ENCODE peak calls at places on chromosome 21, in five cellular contexts. L, R, J, H and S are unnamed samples. For H3K9me2, the result is how much of the 10 kb centered on the place peaks cover.

GRCh38 chr21:45542667-45543370 is 579 bp upstream of the SLC19A1 start:
- DNase-seq in L (no peak), R (no peak), J (peak), H (peak), S (no peak)

GRCh38 chr21:24693779-24694178 is 913.5 kb downstream of the MRPL39 start:
- DNase-seq in L (no peak), R (no peak), J (no peak), H (no peak), S (peak)

GRCh38 chr21:26840912-26841311 is 4.3 kb downstream of the ADAMTS1 start:
- DNase-seq in L (no peak), R (peak), J (peak), H (peak), S (peak)

GRCh38 chr21:17467392-17467791 is 45.5 kb upstream of the CXADR start:
- DNase-seq in L (no peak), R (peak), J (no peak), H (no peak), S (no peak)

GRCh38 chr21:44301961-44302406 is 2.1 kb downstream of the PFKL start:
- DNase-seq in L (peak), R (no peak), J (no peak), H (no peak), S (peak)

GRCh38 chr21:44494418-44494817 is 39.1 kb downstream of the LRRC3 start:
- DNase-seq in L (no peak), R (no peak), J (no peak), H (no peak), S (no peak)

GRCh38 chr21:46366966-46367365 is 43.0 kb downstream of the PCNT start:
- DNase-seq in L (no peak), R (no peak), J (no peak), H (no peak), S (no peak)

GRCh38 chr21:44613386-44614155 is 1.7 kb downstream of the KRTAP10-8 start:
- DNase-seq in L (no peak), R (no peak), J (no peak), H (no peak), S (no peak)

GRCh38 chr21:27776925-27777553 is 810.2 kb upstream of the ADAMTS5 start:
- DNase-seq in L (no peak), R (no peak), J (no peak), H (no peak), S (no peak)

DNA sequence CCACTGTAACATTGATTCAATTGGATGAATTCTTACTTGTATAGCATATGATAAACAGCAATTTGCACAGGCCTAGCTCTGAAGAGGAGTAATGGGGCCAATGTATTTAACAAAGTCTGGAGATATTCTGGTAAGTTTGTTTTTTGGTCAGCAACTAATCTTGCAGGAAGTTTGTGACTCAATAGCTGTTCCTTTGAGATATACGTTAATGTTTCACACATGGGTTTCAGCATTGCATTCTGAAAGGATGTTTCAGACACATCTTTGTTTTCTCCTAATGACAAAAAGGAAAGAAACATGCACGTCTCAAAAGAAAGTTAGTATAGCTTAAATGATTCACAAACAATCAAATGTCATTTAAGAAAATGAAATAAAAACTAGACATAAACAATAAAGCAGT is 49.0 kb downstream of the LTN1 start:
- DNase-seq in L (no peak), R (no peak), J (peak), H (no peak), S (no peak)
- H3K9me2 ChIP-seq in L (under half), R (under half), J (under half), H (under half), S (under half)

DNA sequence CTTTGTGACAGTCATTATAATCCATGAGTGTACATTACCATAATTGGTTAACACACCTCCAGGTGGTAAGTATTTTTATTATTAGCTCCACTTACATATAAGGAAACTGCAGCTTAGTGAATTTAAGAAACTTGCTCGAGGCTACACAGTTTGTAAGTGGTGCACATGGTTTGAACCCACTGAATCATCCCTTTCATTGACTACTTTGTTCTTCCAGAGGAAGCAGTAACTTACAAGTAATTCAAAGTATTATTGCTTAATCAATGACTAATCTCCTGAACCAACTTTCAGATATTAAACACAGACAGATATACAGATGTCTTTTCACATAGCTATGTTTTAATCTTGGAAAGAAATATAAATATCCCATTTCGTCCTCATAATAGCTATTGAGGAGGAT is 18.7 kb upstream of the CLDN8 start:
- DNase-seq in L (no peak), R (no peak), J (peak), H (no peak), S (peak)
- H3K9me2 ChIP-seq in L (under half), R (under half), J (under half), H (under half), S (under half)

GRCh38 chr21:15624646-15625045 is 105.1 kb upstream of the USP25 start:
- DNase-seq in L (no peak), R (no peak), J (no peak), H (no peak), S (no peak)

GRCh38 chr21:15617968-15618367 is 111.8 kb upstream of the USP25 start:
- DNase-seq in L (no peak), R (no peak), J (peak), H (peak), S (peak)

GRCh38 chr21:15616864-15617574 is 112.8 kb upstream of the USP25 start:
- DNase-seq in L (no peak), R (no peak), J (peak), H (no peak), S (no peak)

GRCh38 chr21:15625363-15625762 is 104.4 kb upstream of the USP25 start:
- DNase-seq in L (no peak), R (no peak), J (no peak), H (no peak), S (no peak)

GRCh38 chr21:15620892-15621291 is 108.9 kb upstream of the USP25 start:
- DNase-seq in L (no peak), R (no peak), J (no peak), H (no peak), S (no peak)
- H3K9me2 ChIP-seq in L (under half), R (under half), J (under half), H (under half), S (under half)

DNA sequence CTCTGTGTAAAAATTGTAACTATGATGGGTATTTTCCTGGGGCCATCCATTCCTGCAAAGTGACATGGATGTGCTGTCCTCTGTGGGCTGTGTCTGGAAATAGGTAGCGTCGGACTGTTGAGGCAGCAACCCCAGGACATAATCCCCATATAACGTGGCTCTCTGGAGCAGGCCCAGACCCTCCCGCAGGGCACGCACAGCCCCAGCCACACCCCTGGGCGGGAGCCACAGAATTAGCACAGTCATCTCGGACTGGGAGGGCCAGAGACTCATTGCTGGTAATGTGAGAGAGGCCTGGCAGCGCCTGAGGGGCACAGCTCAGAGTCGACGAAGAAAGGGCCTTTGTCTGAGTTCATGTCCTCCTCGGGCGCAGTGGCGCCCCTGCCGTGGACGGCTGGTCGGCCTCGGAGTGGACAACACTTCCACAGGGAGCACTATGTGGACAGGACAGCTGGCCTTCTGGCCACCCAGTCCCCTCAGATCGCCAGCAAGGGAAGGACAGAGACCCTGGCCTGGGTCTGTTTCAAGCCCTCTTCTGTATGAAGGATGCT is 20.1 kb downstream of the SIM2 start:
- DNase-seq in L (no peak), R (no peak), J (peak), H (no peak), S (peak)
- H3K9me2 ChIP-seq in L (under half), R (under half), J (under half), H (under half), S (under half)

DNA sequence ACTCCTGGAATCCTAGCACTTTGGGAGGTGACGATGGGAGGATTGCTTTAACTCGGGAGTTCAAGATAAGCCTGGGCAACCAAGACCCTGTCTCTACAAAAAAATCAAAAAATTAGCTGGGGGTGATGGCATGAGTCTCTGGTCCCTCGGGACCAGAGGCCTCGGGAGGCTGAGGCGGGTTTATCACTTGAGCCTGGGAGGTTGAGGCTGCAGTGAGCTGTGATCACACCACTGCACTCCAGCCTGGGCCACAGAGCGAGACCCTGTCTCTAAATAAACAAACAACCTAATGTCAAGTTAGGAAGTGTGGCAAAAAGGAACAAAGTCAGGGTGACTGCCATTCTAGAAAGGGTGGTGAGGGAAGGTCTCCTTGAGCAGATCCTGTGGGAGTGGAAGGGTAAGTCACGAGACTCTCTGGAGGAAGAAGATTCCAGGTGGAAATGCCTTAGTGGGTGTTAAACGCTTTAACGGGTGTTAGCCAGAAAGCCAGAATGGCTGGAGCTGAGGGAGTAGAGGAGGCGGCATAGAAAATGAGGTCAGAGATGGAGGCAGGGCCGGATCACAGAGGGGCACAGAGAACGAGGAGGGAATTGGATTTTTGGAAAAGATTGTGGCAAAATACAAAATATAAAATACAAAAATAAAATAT is 62.2 kb upstream of the ATP5PO start:
- DNase-seq in L (no peak), R (no peak), J (no peak), H (no peak), S (no peak)
- H3K9me2 ChIP-seq in L (under half), R (under half), J (under half), H (under half), S (under half)

GRCh38 chr21:33124879-33125278 is 54.9 kb downstream of the OLIG1 start:
- DNase-seq in L (no peak), R (no peak), J (no peak), H (no peak), S (no peak)
- H3K9me2 ChIP-seq in L (under half), R (under half), J (under half), H (under half), S (under half)

DNA sequence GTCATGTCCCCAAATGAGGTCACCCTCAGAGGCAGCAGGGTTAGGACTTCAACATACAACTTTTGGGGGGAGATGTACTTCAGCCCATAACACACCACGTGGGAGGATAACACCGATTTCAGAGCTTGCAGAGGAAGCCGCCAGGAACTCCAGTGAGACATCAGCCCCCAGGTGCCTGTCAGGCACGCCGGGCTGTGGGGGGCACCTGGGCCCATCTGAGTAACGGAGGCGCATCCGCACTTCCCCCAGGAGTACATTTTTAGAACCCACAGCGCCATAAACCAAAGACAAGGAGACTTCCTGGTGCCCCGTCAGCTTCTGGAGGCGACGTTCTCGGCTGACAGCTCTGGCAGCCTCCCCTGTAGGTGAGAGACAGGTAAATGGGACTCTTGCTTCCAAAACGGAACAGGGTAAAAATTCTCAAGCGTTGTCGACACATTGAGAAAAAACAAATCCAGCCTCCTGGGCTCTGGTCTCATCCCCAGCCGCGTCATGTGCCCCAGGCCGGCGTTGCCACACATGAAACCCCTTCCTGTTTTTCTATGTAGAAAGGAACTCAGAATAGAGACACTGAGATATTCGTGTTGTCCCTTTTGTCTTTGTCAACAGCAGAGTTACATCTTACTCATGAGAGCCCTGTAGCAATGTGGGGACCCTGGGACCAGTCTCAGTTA is 93.3 kb downstream of the PDE9A start:
- DNase-seq in L (peak), R (no peak), J (no peak), H (no peak), S (no peak)
- H3K9me2 ChIP-seq in L (under half), R (under half), J (under half), H (under half), S (under half)

GRCh38 chr21:42736646-42737350 is 83.4 kb downstream of the PDE9A start:
- DNase-seq in L (no peak), R (no peak), J (no peak), H (no peak), S (no peak)

GRCh38 chr21:42735944-42736343 is 82.5 kb downstream of the PDE9A start:
- DNase-seq in L (no peak), R (no peak), J (no peak), H (no peak), S (no peak)

GRCh38 chr21:42739061-42739931 is 85.9 kb downstream of the PDE9A start:
- DNase-seq in L (no peak), R (no peak), J (peak), H (no peak), S (no peak)

GRCh38 chr21:42740405-42740909 is 87.0 kb downstream of the PDE9A start:
- DNase-seq in L (no peak), R (no peak), J (no peak), H (no peak), S (no peak)

GRCh38 chr21:42737969-42738590 is 84.7 kb downstream of the PDE9A start:
- DNase-seq in L (no peak), R (peak), J (no peak), H (no peak), S (no peak)
- H3K9me2 ChIP-seq in L (under half), R (under half), J (under half), H (under half), S (under half)